ENCODE peak calls at places on chromosomes 13 and 19, in eight cellular contexts. J is psoas muscle, S is left ventricle myocardium inferior, V is endothelial cell of umbilical vein, R is AG04450, B is heart left ventricle, Y is astrocyte, I is stomach. M is an unnamed sample.

GRCh38 chr13:27288397-27288796 is 17.8 kb downstream of the RASL11A start:
- DNase-seq in B (no peak), I (no peak), S (no peak), Y (no peak), V (no peak), R (no peak), J (no peak), M (no peak)

GRCh38 chr19:12139309-12139708 is 841 bp downstream of the ZNF20 start:
- DNase-seq in I (no peak), B (no peak), S (no peak), R (no peak), V (no peak), J (no peak), Y (peak; percentile 22), M (no peak)

GRCh38 chr13:27667946-27668345 is 46.3 kb downstream of the POLR1D start:
- DNase-seq in J (peak; percentile 52), R (no peak), I (no peak), Y (peak; percentile 30), S (peak; percentile 22), V (no peak), B (no peak), M (peak; percentile 75)

GRCh38 chr19:16106121-16106520 is 5.6 kb upstream of the RAB8A start:
- DNase-seq in V (no peak), R (no peak), Y (peak; percentile 55), S (no peak), B (no peak), I (no peak), J (no peak), M (no peak)

GRCh38 chr19:39997595-39998216 is 846 bp downstream of the ZNF546 start:
- DNase-seq in S (no peak), V (no peak), I (no peak), B (no peak), J (no peak), R (no peak), Y (peak; percentile 14), M (peak; percentile 23)

GRCh38 chr19:56101746-56102535 is 19.2 kb downstream of the ZNF787 start:
- DNase-seq in J (no peak), R (no peak), B (no peak), S (no peak), Y (no peak), V (no peak), I (no peak), M (no peak)

GRCh38 chr13:113402471-113403254 is 38.7 kb upstream of the GRTP1 start:
- DNase-seq in R (no peak), V (no peak), J (peak; percentile 80), B (peak; percentile 58), I (no peak), Y (no peak), S (no peak), M (no peak)

GRCh38 chr13:74074723-74075122 is 59.5 kb downstream of the KLF12 start:
- DNase-seq in V (peak; percentile 51), B (no peak), Y (peak; percentile 58), S (no peak), R (no peak), J (no peak), I (no peak), M (no peak)

GRCh38 chr19:3224346-3225325 is at the start of gene CELF5:
- DNase-seq in J (no peak), B (no peak), R (no peak), I (peak; percentile 61), Y (no peak), V (no peak), S (peak; percentile 38), M (peak; percentile 46)

GRCh38 chr19:48644839-48645651 is 942 bp downstream of the CA11 start:
- DNase-seq in V (peak; percentile 74), B (peak; percentile 70), S (peak; percentile 72), I (peak; percentile 83), J (peak; percentile 86), R (no peak), Y (no peak), M (peak; percentile 92)

GRCh38 chr19:49338691-49339363 is 3.6 kb downstream of the CD37 start:
- DNase-seq in R (no peak), J (peak; percentile 72), V (peak; percentile 52), B (peak; percentile 73), Y (peak; percentile 16), S (peak; percentile 75), I (peak; percentile 96), M (peak; percentile 80)

GRCh38 chr13:37065893-37066526 is 6.5 kb upstream of the SUPT20H start:
- DNase-seq in R (no peak), S (no peak), J (no peak), V (no peak), I (no peak), Y (no peak), B (no peak), M (no peak)

GRCh38 chr13:97423300-97424045 is 10.5 kb upstream of the RAP2A start:
- DNase-seq in J (no peak), V (no peak), I (no peak), R (no peak), Y (no peak), B (no peak), S (no peak), M (no peak)

GRCh38 chr19:45472557-45473365 is 5.0 kb downstream of the FOSB start:
- DNase-seq in V (no peak), R (no peak), J (no peak), B (no peak), S (no peak), I (no peak), Y (no peak), M (no peak)

GRCh38 chr19:55082023-55082851 is 6.6 kb downstream of the EPS8L1 start:
- DNase-seq in I (no peak), J (no peak), Y (no peak), R (no peak), V (peak; percentile 70), B (peak; percentile 72), S (no peak), M (peak; percentile 82)

DNA sequence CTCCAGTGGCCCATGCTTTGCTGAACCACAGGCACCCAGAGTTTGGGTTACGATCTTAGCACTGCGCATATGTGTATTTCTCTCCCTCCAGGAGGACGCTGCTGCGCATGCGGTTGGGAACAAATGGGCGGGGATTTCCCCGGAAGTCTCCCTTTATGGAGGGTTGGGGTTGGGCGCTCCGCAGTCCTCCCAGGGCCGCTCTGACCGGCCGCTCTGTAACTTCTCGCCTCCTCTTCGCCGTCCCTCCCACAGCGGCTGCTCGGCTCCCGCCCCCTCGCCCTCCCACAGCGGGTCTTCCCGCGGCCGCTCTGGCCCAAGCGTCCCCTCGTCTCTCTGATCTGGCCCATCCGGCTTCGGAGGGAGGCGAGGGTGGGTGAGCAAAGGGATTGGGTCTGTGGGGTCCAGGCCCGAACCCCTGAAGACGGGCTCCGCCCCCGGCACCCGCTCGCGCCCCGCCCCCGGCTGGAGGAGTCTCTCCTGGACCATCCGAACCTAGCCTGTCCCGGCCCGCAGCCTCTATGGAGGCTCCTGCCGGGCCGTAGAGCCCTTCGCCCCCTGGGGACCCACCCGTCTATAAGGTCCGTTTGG is at the start of gene MEGF8:
- DNase-seq in S (peak; percentile 97), B (peak; percentile 99), V (peak; percentile 100), Y (peak; percentile 96), I (peak; percentile 98), R (peak; percentile 98), J (peak; percentile 99), M (peak; percentile 97)
- TF ChIP-seq CTCF in S (peak; percentile 90), B (peak; percentile 77), V (peak; percentile 96), Y (peak; percentile 94), I (peak; percentile 81), R (peak; percentile 97), J (no peak), M (peak; percentile 89)

DNA sequence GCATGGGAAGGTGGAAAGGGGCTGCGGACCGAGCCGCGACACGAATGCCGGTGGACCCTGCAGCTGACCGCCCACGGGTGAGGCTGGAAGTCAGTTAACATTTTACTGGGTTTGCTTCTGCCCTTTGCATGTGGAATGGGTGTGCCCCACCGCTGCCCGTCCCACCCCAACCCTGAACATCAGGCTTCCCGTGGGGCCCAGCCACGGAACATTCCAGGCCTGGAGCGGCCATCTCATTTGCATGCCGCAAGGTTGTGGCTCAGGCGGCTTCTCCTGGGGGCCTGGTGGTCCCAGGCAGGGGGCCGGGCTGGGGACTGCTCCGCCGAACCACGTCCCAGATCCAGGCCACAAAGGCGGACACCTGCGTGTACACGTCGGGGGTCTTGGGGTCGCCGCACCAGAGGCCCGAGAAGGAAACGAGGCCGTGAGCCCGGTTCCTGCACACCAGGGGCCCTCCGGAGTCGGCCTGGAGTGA is 9.3 kb downstream of the FSTL3 start:
- DNase-seq in Y (no peak), B (no peak), J (no peak), V (no peak), S (no peak), I (no peak), R (no peak), M (no peak)
- H3K4me3 ChIP-seq in Y (no peak overlapping the region), B (no peak overlapping the region), J (no peak overlapping the region), V (no peak overlapping the region), S (no peak overlapping the region), I (no peak overlapping the region), R (no peak overlapping the region), M (no peak overlapping the region)

DNA sequence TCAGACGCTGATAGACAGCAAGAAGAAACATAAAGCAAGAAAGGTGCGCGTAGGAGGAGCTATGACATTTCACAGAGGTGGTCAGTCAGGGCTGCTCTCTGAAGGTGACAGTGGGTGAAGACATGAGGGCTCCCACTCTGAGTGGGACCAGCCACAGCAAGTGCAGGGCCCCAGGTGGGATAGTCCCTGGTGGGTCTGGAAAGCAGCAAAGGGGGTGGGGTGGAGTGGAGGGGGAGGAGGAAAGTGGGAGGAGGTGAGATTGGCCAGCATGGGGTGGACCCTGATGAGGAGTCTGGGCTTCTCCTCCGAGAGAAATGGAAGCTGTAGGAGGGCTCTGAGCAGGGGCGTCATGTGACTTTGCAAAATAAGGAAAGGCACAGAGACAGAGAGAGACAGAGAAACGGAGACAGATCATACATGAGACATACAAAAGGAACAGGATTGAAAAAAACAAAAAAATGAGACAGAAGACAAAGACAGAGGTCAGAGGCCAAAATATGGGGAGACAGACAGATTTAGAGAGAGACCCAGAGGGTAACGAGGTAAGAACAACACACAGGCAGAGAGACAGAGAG is 2.7 kb downstream of the MAP4K1 start:
- DNase-seq in R (no peak), V (no peak), S (no peak), B (no peak), J (no peak), Y (no peak), I (no peak), M (no peak)
- H3K27ac ChIP-seq in R (no peak overlapping the region), V (no peak overlapping the region), S (no peak overlapping the region), B (no peak overlapping the region), J (no peak overlapping the region), Y (no peak overlapping the region), I (no peak overlapping the region), M (no peak overlapping the region)

GRCh38 chr19:6719992-6720368 is 470 bp downstream of the C3 start:
- DNase-seq in V (no peak), I (no peak), R (no peak), B (no peak), J (no peak), Y (no peak), S (no peak), M (no peak)

GRCh38 chr19:6720369-6721112 is at the start of gene C3:
- DNase-seq in J (peak; percentile 82), S (peak; percentile 62), I (peak; percentile 32), V (no peak), R (no peak), Y (no peak), B (peak; percentile 63), M (peak; percentile 71)

GRCh38 chr19:6719540-6719861 is 949 bp downstream of the C3 start:
- DNase-seq in S (no peak), J (no peak), R (no peak), I (no peak), Y (no peak), V (no peak), B (peak; percentile 57), M (no peak)

GRCh38 chr19:6721773-6722172 is 1.3 kb upstream of the C3 start:
- DNase-seq in J (peak; percentile 21), Y (no peak), R (no peak), S (no peak), V (no peak), B (no peak), I (no peak), M (no peak)

GRCh38 chr19:6721113-6721474 is 644 bp upstream of the C3 start:
- DNase-seq in I (no peak), B (no peak), R (no peak), J (no peak), S (no peak), Y (no peak), V (no peak), M (no peak)
- TF ChIP-seq CTCF in I (no peak), B (no peak), R (no peak), J (no peak), S (no peak), Y (no peak), V (no peak), M (no peak)